ENCODE peak calls at places on chromosomes 3 and 15, in four cellular contexts. A is SK-N-SH, M is HCT116, H is K562. Z is an unnamed sample.

GRCh38 chr15:32853667-32854066 is 135.9 kb downstream of the GREM1 start:
- DNase-seq in M (no peak), H (no peak), A (no peak), Z (no peak)

GRCh38 chr3:160088492-160089137 is 100.0 kb downstream of the IL12A start:
- DNase-seq in M (no peak), A (no peak), H (no peak), Z (no peak)

GRCh38 chr3:132550579-132551305 is 46.3 kb upstream of the ACKR4 start:
- DNase-seq in M (no peak), H (no peak), A (no peak), Z (no peak)

GRCh38 chr15:60589253-60589652 is 110.3 kb upstream of the ICE2 start:
- DNase-seq in A (no peak), H (no peak), M (no peak), Z (no peak)

GRCh38 chr15:42457445-42458442 is 33.2 kb downstream of the ZNF106 start:
- DNase-seq in H (no peak), M (no peak), A (peak), Z (no peak)

GRCh38 chr3:120567370-120568197 is 28.6 kb upstream of the NDUFB4 start:
- DNase-seq in A (peak), M (no peak), H (no peak), Z (peak)

GRCh38 chr3:152155654-152156053 is 113.1 kb upstream of the MBNL1 start:
- DNase-seq in A (no peak), H (no peak), M (no peak), Z (no peak)

GRCh38 chr3:46524008-46524407 is 26.2 kb downstream of the RTP3 start:
- DNase-seq in M (no peak), A (no peak), H (no peak), Z (no peak)

GRCh38 chr15:29270169-29270955 is 740 bp upstream of the NSMCE3 start:
- DNase-seq in M (no peak), H (no peak), A (peak), Z (no peak)

GRCh38 chr3:129533406-129533805 is 5.0 kb downstream of the RHO start:
- DNase-seq in A (no peak), M (no peak), H (no peak), Z (no peak)

GRCh38 chr3:15513121-15513520 is 8.4 kb downstream of the COLQ start:
- DNase-seq in A (no peak), M (no peak), H (no peak), Z (no peak)

GRCh38 chr3:142808103-142808917 is 80.6 kb downstream of the PCOLCE2 start:
- DNase-seq in A (no peak), H (no peak), M (peak), Z (peak)

GRCh38 chr15:37289109-37289765 is 188.9 kb upstream of the MEIS2 start:
- DNase-seq in H (no peak), M (peak), A (peak), Z (peak)

GRCh38 chr3:70531063-70531657 is 218.7 kb upstream of the MDFIC2 start:
- DNase-seq in M (no peak), A (peak), H (peak), Z (peak)

GRCh38 chr3:139288266-139288821 is 55.5 kb upstream of the MRPS22 start:
- DNase-seq in M (no peak), H (peak), A (peak), Z (no peak)
- TF ChIP-seq SIN3A in M (no peak), H (no peak), A (no peak), Z (no peak)

DNA sequence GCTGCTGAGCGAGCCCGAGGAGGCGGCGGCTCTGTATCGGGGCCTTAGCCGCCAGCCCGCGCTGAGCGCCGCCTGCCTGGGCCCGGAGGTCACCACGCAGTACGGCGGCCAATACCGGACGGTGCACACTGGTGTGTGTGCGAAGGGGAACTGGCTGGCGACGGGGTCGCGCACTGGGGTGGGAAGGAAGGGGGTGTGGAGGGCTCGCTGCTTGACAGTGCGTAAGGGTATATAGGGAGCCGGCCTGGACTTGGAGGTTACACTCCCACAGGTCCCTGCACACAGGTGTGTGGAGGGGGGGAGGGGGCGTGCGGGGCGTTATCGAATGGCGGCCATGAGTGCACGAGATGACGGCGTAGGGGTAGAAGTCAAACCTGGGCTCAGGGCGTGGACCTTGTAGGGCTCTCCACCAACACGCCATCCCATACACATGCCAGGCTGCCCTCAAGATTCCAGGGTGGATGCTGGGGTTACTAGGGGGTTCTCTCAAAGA is 386 bp downstream of the APEH start:
- DNase-seq in H (no peak), M (no peak), A (peak), Z (no peak)
- TF ChIP-seq ELF1 in H (no peak), M (no peak), A (no peak), Z (no peak)

GRCh38 chr3:64798316-64798715 is 110.5 kb upstream of the ADAMTS9 start:
- DNase-seq in A (no peak), M (no peak), H (no peak), Z (no peak)

GRCh38 chr3:64796597-64796996 is 108.8 kb upstream of the ADAMTS9 start:
- DNase-seq in A (no peak), M (no peak), H (no peak), Z (no peak)

GRCh38 chr3:64799606-64800005 is 111.8 kb upstream of the ADAMTS9 start:
- DNase-seq in M (no peak), A (no peak), H (no peak), Z (no peak)

GRCh38 chr3:64792458-64792857 is 104.7 kb upstream of the ADAMTS9 start:
- DNase-seq in H (no peak), A (no peak), M (no peak), Z (no peak)

GRCh38 chr3:64797000-64797399 is 109.2 kb upstream of the ADAMTS9 start:
- DNase-seq in H (no peak), M (no peak), A (no peak), Z (no peak)
- TF ChIP-seq SIN3A in H (no peak), M (no peak), A (no peak), Z (no peak)

GRCh38 chr3:77468408-77469045 is 428.6 kb downstream of the ROBO2 start:
- DNase-seq in M (no peak), A (no peak), H (no peak), Z (no peak)
- TF ChIP-seq ELF1 in M (no peak), A (no peak), H (no peak), Z (no peak)

Z was measured in HepG2.